ENCODE peak calls at places on chromosomes 13 and 19, in six cellular contexts. V is ovary, L is spleen, Q is esophagus squamous epithelium, P is A549, B is NB4. H is an unnamed sample.

GRCh38 chr19:16180611-16181010 is 4.6 kb upstream of the FAM32A start:
- DNase-seq in B (no peak), Q (no peak), P (no peak), L (no peak), V (no peak), H (no peak)

GRCh38 chr19:46859637-46860124 is 1.1 kb upstream of the ARHGAP35 start:
- DNase-seq in P (peak; percentile 87), B (no peak), V (peak; percentile 87), L (no peak), Q (no peak), H (no peak)

GRCh38 chr13:22821589-22821988 is 359.2 kb upstream of the SGCG start:
- DNase-seq in B (no peak), Q (no peak), P (no peak), L (no peak), V (no peak), H (no peak)

GRCh38 chr13:104256701-104257100 is 1190.5 kb upstream of the SLC10A2 start:
- DNase-seq in B (no peak), L (no peak), V (no peak), P (no peak), Q (no peak), H (no peak)

GRCh38 chr13:21069561-21070004 is 8.2 kb upstream of the LATS2 start:
- DNase-seq in L (no peak), B (peak; percentile 90), P (peak; percentile 59), Q (no peak), V (no peak), H (no peak)

GRCh38 chr13:20828540-20829364 is 55.0 kb upstream of the EEF1AKMT1 start:
- DNase-seq in Q (no peak), L (no peak), P (peak; percentile 3), B (peak; percentile 65), V (no peak), H (no peak)

GRCh38 chr13:89205856-89206255 is 1534.7 kb downstream of the SLITRK5 start:
- DNase-seq in V (no peak), L (no peak), P (no peak), B (peak; percentile 4), Q (no peak), H (no peak)

GRCh38 chr13:91375119-91375729 is 23.2 kb upstream of the GPC5 start:
- DNase-seq in P (no peak), V (no peak), B (peak; percentile 64), L (no peak), Q (no peak), H (no peak)

GRCh38 chr19:33641261-33641660 is 19.5 kb downstream of the CHST8 start:
- DNase-seq in L (peak; percentile 54), V (no peak), B (no peak), P (no peak), Q (no peak), H (no peak)

GRCh38 chr19:45187421-45188100 is 9.0 kb downstream of the BLOC1S3 start:
- DNase-seq in L (no peak), Q (no peak), B (peak; percentile 48), V (no peak), P (peak; percentile 49), H (no peak)

GRCh38 chr19:40365613-40366401 is 17.3 kb downstream of the PLD3 start:
- DNase-seq in V (peak; percentile 93), Q (no peak), P (peak; percentile 96), B (peak; percentile 20), L (peak; percentile 83), H (peak; percentile 98)
- TF ChIP-seq POLR2A in V (no peak), Q (no peak), P (peak; percentile 87), B (no peak), L (no peak), H (peak; percentile 44)

GRCh38 chr13:67152123-67152522 is 78.0 kb downstream of the PCDH9 start:
- DNase-seq in V (no peak), Q (no peak), P (no peak), L (no peak), B (no peak), H (no peak)
- TF ChIP-seq POLR2A in V (no peak), Q (no peak), P (no peak), L (no peak), B (no peak), H (no peak)

DNA sequence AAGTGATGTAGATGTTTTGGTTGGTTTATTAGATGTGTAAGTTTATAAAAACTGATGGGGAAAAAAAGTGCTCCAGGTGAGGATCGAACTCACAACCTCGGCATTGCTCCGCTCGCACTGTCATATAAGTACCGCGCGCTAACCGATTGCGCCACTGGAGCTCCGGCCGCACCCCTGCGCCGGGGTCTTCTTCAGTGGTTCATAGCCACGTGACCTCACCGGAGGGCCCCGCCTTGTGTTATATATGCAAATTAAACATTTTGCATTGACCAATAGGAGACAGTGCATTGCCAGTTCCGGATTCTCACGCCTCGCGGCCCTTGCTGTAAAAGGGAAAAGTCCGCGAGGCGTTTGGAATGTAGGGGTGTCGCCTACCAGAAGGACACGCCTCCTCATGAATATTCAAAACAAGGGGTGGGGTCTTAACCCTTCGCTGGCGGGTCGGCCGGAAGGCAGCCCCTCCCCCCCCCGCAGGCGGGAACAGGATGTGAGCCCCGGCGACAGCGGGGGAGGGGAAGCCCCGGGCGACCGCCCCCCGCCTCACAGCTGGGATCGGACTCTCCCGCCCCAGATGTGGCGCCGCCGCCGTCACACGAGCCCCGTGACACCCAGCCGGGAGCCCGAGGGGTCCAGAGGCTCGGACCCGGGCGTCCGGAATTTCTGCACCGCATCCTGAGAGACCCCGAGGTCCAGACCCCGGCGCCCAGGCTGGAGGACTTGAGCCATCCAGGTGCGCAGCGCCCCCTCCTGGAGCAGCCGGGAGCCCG is at the start of gene PLEKHG2:
- DNase-seq in L (peak; percentile 98), B (peak; percentile 97), P (peak; percentile 100), Q (peak; percentile 96), V (peak; percentile 98), H (peak; percentile 96)
- TF ChIP-seq POLR2A in L (no peak), B (peak; percentile 35), P (peak; percentile 64), Q (peak; percentile 78), V (peak; percentile 57), H (peak; percentile 76)

GRCh38 chr19:2785244-2786000 is at the start of gene THOP1:
- DNase-seq in Q (peak; percentile 90), V (peak; percentile 99), P (peak; percentile 87), L (peak; percentile 100), B (peak; percentile 97), H (peak; percentile 93)
- TF ChIP-seq POLR2A in Q (peak; percentile 65), V (peak; percentile 57), P (peak; percentile 76), L (peak; percentile 29), B (peak; percentile 79), H (peak; percentile 58)

GRCh38 chr19:51027126-51027806 is 850 bp upstream of the KLK11 start:
- DNase-seq in V (peak; percentile 45), L (no peak), Q (no peak), P (no peak), B (no peak), H (no peak)
- TF ChIP-seq POLR2A in V (no peak), L (no peak), Q (no peak), P (no peak), B (no peak), H (no peak)

GRCh38 chr13:84683448-84683847 is 801.2 kb upstream of the SLITRK1 start:
- DNase-seq in V (no peak), P (no peak), Q (no peak), L (no peak), B (no peak), H (no peak)

GRCh38 chr13:84672616-84673015 is 790.3 kb upstream of the SLITRK1 start:
- DNase-seq in B (no peak), Q (no peak), L (no peak), P (no peak), V (no peak), H (no peak)

GRCh38 chr13:84677836-84678235 is 795.6 kb upstream of the SLITRK1 start:
- DNase-seq in B (no peak), V (no peak), Q (no peak), P (no peak), L (no peak), H (no peak)
- TF ChIP-seq POLR2A in B (no peak), V (no peak), Q (no peak), P (no peak), L (no peak), H (no peak)

DNA sequence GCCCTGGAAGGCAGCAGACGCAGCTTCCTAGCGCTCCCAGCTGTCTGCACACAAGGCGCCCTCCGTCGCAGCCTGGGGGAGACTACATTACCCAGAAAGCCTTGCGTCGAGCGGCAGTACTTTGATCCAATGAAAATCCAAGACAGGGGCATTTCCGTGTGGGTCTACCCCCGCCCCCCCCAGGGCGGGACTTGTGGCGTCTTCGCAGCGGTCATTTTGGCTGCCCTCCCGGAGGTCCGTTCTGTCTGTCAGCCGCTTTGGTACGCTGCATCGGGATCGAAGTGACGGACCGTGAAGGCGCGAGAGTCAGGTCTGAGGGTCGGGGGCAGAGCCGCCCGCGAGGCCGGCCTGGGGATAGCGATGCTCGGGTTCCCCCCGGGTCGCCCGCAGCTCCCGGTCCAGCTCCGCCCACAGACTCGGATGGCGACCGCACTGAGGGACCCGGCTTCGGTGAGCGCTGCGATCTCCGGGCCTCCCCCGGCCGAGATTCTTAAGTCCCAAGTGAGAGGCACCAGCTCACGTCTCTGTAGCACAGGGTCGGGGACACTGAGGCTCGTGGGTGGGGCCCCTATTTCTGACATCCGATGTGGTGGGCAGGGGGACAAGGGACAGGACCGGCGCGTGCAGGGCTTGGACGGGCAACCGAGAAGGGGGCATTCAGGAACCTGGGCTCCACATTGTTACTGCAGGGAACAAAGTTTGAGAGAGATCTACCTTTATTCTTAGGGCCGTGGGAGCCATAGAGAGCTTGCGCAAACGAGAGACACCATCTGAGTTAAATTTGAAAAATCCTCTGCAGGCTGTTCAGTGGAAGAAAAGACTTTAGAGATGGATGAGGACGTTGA is at the start of gene ZNF211:
- DNase-seq in V (peak; percentile 94), Q (peak; percentile 38), B (peak; percentile 89), P (peak; percentile 94), L (peak; percentile 93), H (peak; percentile 81)
- TF ChIP-seq POLR2A in V (no peak), Q (no peak), B (no peak), P (peak; percentile 55), L (no peak), H (peak; percentile 55)

GRCh38 chr19:18830488-18830887 is 1.3 kb upstream of the UPF1 start:
- DNase-seq in L (no peak), P (no peak), B (no peak), Q (no peak), V (no peak), H (no peak)

GRCh38 chr19:18833141-18833476 is 1.4 kb downstream of the UPF1 start:
- DNase-seq in P (no peak), L (no peak), Q (no peak), V (no peak), B (peak; percentile 28), H (no peak)

GRCh38 chr19:18831524-18832330 is at the start of gene UPF1:
- DNase-seq in V (peak; percentile 96), B (peak; percentile 94), L (peak; percentile 100), Q (peak; percentile 55), P (peak; percentile 72), H (peak; percentile 92)

GRCh38 chr19:18833849-18834643 is 2.3 kb downstream of the UPF1 start:
- DNase-seq in L (no peak), V (no peak), P (no peak), B (no peak), Q (no peak), H (no peak)

GRCh38 chr19:18832331-18833140 is 777 bp downstream of the UPF1 start:
- DNase-seq in B (peak; percentile 47), P (peak; percentile 25), Q (no peak), V (peak; percentile 67), L (peak; percentile 83), H (no peak)
- TF ChIP-seq POLR2A in B (no peak), P (no peak), Q (no peak), V (no peak), L (no peak), H (no peak)

GRCh38 chr19:32580901-32581703 is at the start of gene PDCD5:
- DNase-seq in Q (peak; percentile 82), P (peak; percentile 98), L (peak; percentile 100), V (peak; percentile 98), B (peak; percentile 91), H (peak; percentile 97)
- TF ChIP-seq POLR2A in Q (no peak), P (peak; percentile 98), L (peak; percentile 37), V (peak; percentile 61), B (peak; percentile 84), H (peak; percentile 68)

H was measured in GM12891.